ENCODE peak calls at places on chromosome 14, in four cellular contexts. N, R, F and M are unnamed samples.

GRCh38 chr14:102594514-102595175 is 2.2 kb downstream of the RCOR1 start:
- DNase-seq in N (peak; percentile 63), R (peak; percentile 75), F (peak; percentile 70), M (peak; percentile 36)

GRCh38 chr14:67618617-67619063 is 1.1 kb upstream of the ARG2 start:
- DNase-seq in N (no peak), R (peak; percentile 67), F (peak; percentile 75), M (peak; percentile 42)

GRCh38 chr14:103104654-103105511 is 10.4 kb downstream of the EXOC3L4 start:
- DNase-seq in N (no peak), R (peak; percentile 91), F (no peak), M (peak; percentile 71)

GRCh38 chr14:90454041-90455000 is 57.5 kb downstream of the CALM1 start:
- DNase-seq in N (peak; percentile 57), R (peak; percentile 95), F (peak; percentile 33), M (peak; percentile 76)

GRCh38 chr14:102196436-102197230 is 56.9 kb downstream of the WDR20 start:
- DNase-seq in N (no peak), R (no peak), F (no peak), M (no peak)

GRCh38 chr14:63051966-63052365 is 6.7 kb upstream of the KCNH5 start:
- DNase-seq in N (no peak), R (no peak), F (no peak), M (no peak)

GRCh38 chr14:59600211-59600945 is 23.8 kb upstream of the CCDC175 start:
- DNase-seq in N (no peak), R (no peak), F (no peak), M (no peak)

GRCh38 chr14:103839569-103839968 is 7.8 kb downstream of the PPP1R13B start:
- DNase-seq in N (no peak), R (no peak), F (no peak), M (no peak)

GRCh38 chr14:100541621-100542560 is 45.3 kb downstream of the BEGAIN start:
- DNase-seq in N (no peak), R (no peak), F (no peak), M (no peak)

GRCh38 chr14:93042968-93043940 is 72.5 kb downstream of the ITPK1 start:
- DNase-seq in N (peak; percentile 89), R (peak; percentile 81), F (peak; percentile 90), M (no peak)

GRCh38 chr14:36373982-36374673 is 53.7 kb upstream of the MBIP start:
- DNase-seq in N (peak; percentile 82), R (peak; percentile 46), F (peak; percentile 92), M (peak; percentile 73)

GRCh38 chr14:23633160-23633701 is 2.9 kb upstream of the DHRS2 start:
- DNase-seq in N (no peak), R (peak; percentile 36), F (peak; percentile 91), M (no peak)

GRCh38 chr14:34937442-34937841 is 45.4 kb upstream of the SRP54 start:
- DNase-seq in N (no peak), R (no peak), F (no peak), M (no peak)

GRCh38 chr14:99619873-99620834 is 16.1 kb upstream of the CCDC85C start:
- DNase-seq in N (no peak), R (no peak), F (no peak), M (no peak)

GRCh38 chr14:37452323-37452722 is 142.7 kb downstream of the FOXA1 start:
- DNase-seq in N (no peak), R (no peak), F (no peak), M (no peak)

GRCh38 chr14:76955575-76956252 is 72.8 kb downstream of the IRF2BPL start:
- DNase-seq in N (no peak), R (no peak), F (peak; percentile 59), M (peak; percentile 24)
- TF ChIP-seq ELF1 in N (no peak), R (no peak), F (no peak), M (no peak)

GRCh38 chr14:51304428-51304827 is 64.4 kb downstream of the TMX1 start:
- DNase-seq in N (no peak), R (no peak), F (no peak), M (no peak)

GRCh38 chr14:51305761-51306160 is 65.7 kb downstream of the TMX1 start:
- DNase-seq in N (no peak), R (no peak), F (no peak), M (no peak)

GRCh38 chr14:51302319-51303030 is 62.4 kb downstream of the TMX1 start:
- DNase-seq in N (no peak), R (no peak), F (no peak), M (no peak)

GRCh38 chr14:51308872-51309271 is 68.8 kb downstream of the TMX1 start:
- DNase-seq in N (no peak), R (no peak), F (no peak), M (no peak)

DNA sequence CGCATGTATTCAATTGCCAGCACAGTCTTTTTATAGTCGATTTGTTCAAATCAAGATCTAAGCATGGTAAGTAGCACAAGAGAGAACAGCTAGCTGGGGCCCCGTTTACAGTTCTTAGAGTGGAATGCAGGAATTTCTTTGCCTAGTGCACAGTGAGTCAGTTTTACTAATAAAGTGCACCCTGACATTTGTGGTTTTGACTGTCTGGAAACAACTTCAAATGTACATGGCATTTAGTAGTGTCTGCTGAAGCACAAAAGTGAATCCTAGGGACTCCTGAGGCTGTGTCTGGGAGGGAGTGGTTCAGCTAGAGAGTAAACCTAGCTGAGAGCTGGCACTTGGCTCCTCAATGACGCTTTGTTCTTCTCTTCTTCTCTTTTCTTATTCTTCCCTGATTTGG is 64.9 kb downstream of the TMX1 start:
- DNase-seq in N (no peak), R (no peak), F (no peak), M (no peak)
- TF ChIP-seq ELF1 in N (no peak), R (no peak), F (no peak), M (no peak)

GRCh38 chr14:74863274-74863673 is 12.7 kb downstream of the PROX2 start:
- DNase-seq in N (no peak), R (no peak), F (no peak), M (no peak)
- TF ChIP-seq ELF1 in N (no peak), R (no peak), F (no peak), M (no peak)

GRCh38 chr14:61511558-61511924 is 183.8 kb upstream of the HIF1A start:
- DNase-seq in N (no peak), R (no peak), F (no peak), M (no peak)
- TF ChIP-seq ELF1 in N (no peak), R (no peak), F (no peak), M (no peak)

GRCh38 chr14:22390824-22391461 is 198.1 kb downstream of the DAD1 start:
- DNase-seq in N (no peak), R (no peak), F (peak; percentile 41), M (no peak)

GRCh38 chr14:22394616-22395015 is 194.4 kb downstream of the DAD1 start:
- DNase-seq in N (no peak), R (no peak), F (no peak), M (no peak)

GRCh38 chr14:22390195-22390594 is 198.8 kb downstream of the DAD1 start:
- DNase-seq in N (no peak), R (no peak), F (no peak), M (no peak)

GRCh38 chr14:22393796-22394195 is 195.2 kb downstream of the DAD1 start:
- DNase-seq in N (no peak), R (no peak), F (no peak), M (no peak)

GRCh38 chr14:22391908-22392307 is 197.1 kb downstream of the DAD1 start:
- DNase-seq in N (peak; percentile 28), R (peak; percentile 34), F (peak; percentile 73), M (peak; percentile 62)
- TF ChIP-seq ELF1 in N (no peak), R (no peak), F (no peak), M (no peak)